ENCODE peak calls at places on chromosome 1, in five cellular contexts. N is endothelial cell of umbilical vein, H is K562, T is GM12878, W is NB4. E is an unnamed sample.

GRCh38 chr1:111139956-111140679 is at the start of the genes CEPT1 and DRAM2:
- DNase-seq in N (peak), H (peak), T (peak), W (peak), E (peak)

GRCh38 chr1:25106981-25107642 is 125.2 kb downstream of the SYF2 start:
- DNase-seq in N (no peak), H (no peak), T (no peak), W (no peak), E (no peak)

GRCh38 chr1:42480921-42481320 is 17.8 kb downstream of the CCDC30 start:
- DNase-seq in N (no peak), H (no peak), T (no peak), W (peak), E (no peak)

GRCh38 chr1:193971595-193971994 is 785.2 kb upstream of the B3GALT2 start:
- DNase-seq in N (peak), H (no peak), T (no peak), W (no peak), E (peak)

GRCh38 chr1:150282558-150282958 is 204 bp downstream of the CIART start:
- DNase-seq in N (no peak), H (no peak), T (no peak), W (no peak), E (no peak)

GRCh38 chr1:220810179-220810653 is 23.5 kb downstream of the MTARC1 start:
- DNase-seq in N (peak), H (peak), T (peak), W (peak), E (peak)

GRCh38 chr1:27605796-27606707 is 2.1 kb upstream of the AHDC1 start:
- DNase-seq in N (peak), H (peak), T (no peak), W (peak), E (peak)

GRCh38 chr1:100353073-100353801 is 931 bp downstream of the CDC14A start:
- DNase-seq in N (peak), H (no peak), T (peak), W (peak), E (no peak)

GRCh38 chr1:50620680-50621329 is 197.6 kb upstream of the DMRTA2 start:
- DNase-seq in N (peak), H (peak), T (no peak), W (peak), E (peak)

GRCh38 chr1:172177849-172178248 is 242.6 kb upstream of the C1orf105 start:
- DNase-seq in N (no peak), H (no peak), T (no peak), W (no peak), E (no peak)

GRCh38 chr1:201319631-201320030 is 36.3 kb downstream of the PKP1 start:
- DNase-seq in N (no peak), H (no peak), T (no peak), W (no peak), E (no peak)

GRCh38 chr1:193335797-193336428 is 149.5 kb upstream of the B3GALT2 start:
- DNase-seq in N (peak), H (no peak), T (no peak), W (no peak), E (no peak)

GRCh38 chr1:52032124-52032784 is 1.4 kb downstream of the KTI12 start:
- DNase-seq in N (no peak), H (peak), T (no peak), W (no peak), E (no peak)

GRCh38 chr1:11383553-11384169 is 95.3 kb upstream of the DISP3 start:
- DNase-seq in N (no peak), H (no peak), T (no peak), W (peak), E (no peak)
- TF ChIP-seq MYC in N (no peak), H (no peak), T (no peak), W (peak), E (no peak)

GRCh38 chr1:169250795-169251194 is 116.8 kb downstream of the NME7 start:
- DNase-seq in N (no peak), H (no peak), T (no peak), W (no peak), E (no peak)

GRCh38 chr1:169245706-169246105 is 121.9 kb downstream of the NME7 start:
- DNase-seq in N (no peak), H (no peak), T (no peak), W (no peak), E (no peak)

GRCh38 chr1:169250022-169250421 is 117.6 kb downstream of the NME7 start:
- DNase-seq in N (peak), H (no peak), T (no peak), W (no peak), E (no peak)
- TF ChIP-seq MYC in N (no peak), H (no peak), T (no peak), W (no peak), E (no peak)

GRCh38 chr1:239025223-239025622 is 361.1 kb upstream of the CHRM3 start:
- DNase-seq in N (no peak), H (no peak), T (peak), W (peak), E (no peak)
- TF ChIP-seq MYC in N (no peak), H (no peak), T (no peak), W (no peak), E (no peak)

GRCh38 chr1:31368611-31369107 is 4.2 kb downstream of the FABP3 start:
- DNase-seq in N (no peak), H (peak), T (no peak), W (no peak), E (no peak)
- TF ChIP-seq MYC in N (no peak), H (no peak), T (no peak), W (no peak), E (no peak)

DNA sequence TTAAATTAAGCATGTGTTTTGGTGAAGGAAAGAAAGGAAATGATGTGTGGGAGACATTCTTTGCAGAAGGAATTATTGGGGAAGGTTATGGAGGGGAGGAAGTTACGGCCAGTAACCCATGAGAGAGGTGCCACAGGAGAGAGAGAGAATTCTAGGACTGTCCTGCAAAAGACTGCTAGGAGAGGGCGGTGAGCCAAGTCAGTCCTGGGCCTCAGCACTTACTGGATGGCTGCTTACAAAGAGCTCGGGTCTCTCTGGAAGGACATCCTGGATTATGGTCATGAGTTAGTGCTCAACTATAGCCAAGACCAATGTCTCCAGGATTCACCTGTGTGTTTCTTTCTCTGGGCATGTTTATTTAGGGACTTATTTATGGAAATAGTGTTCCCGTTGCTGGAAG is 74.4 kb upstream of the HSD17B7 start:
- DNase-seq in N (peak), H (no peak), T (no peak), W (no peak), E (no peak)
- TF ChIP-seq MYC in N (no peak), H (no peak), T (no peak), W (no peak), E (no peak)

DNA sequence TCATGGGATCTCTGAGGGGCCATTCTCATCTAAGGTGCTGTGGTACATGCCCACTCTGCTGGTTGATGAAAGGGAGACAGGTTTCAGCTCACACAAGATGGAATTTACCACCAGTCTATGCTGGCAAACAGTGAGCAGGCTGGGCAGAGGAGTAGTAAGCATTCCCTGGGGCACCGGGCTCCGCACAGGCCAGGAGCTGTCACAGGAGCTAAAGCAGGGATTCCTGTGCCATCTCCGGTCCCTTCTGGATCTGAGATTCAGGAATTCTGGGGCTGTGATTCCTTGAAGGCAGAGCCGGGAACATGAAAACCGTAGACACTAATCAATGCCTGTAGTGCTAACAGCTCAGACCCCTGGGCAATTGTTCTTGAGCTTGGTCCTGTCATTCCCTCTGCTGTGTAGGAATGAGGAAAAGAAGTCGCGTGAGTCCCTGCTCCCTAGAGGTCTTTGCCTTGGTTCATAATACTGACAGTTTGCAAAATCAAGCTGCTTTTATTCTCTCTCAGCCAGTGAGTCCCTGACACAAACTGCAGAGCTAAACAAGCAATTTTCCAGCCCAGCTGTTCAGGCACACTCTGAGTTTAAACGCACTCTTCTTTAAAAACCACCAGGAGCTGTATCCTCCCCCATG is 52.5 kb downstream of the MDM4 start:
- DNase-seq in N (no peak), H (no peak), T (no peak), W (no peak), E (no peak)
- TF ChIP-seq MYC in N (no peak), H (no peak), T (no peak), W (no peak), E (no peak)

DNA sequence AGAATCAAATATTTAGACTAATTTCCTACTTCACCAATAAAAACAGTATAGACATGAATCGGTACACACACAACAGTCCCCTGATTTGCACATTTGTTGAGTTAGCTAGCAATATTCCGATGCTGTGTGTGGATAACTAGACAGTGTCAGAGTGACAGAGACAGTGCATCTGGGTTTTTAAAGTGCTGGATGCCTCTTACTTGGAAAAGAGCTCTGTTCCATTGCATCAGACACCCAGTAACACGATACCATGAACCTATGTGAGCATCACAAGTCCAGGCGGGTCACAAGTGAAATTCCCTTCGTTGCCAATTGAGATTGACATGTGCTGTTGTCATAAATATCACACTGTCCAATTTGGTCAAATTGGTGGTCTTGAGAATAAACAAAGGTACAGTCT is 82.0 kb upstream of the ESRRG start:
- DNase-seq in N (no peak), H (no peak), T (no peak), W (no peak), E (peak)
- TF ChIP-seq MYC in N (no peak), H (no peak), T (no peak), W (no peak), E (no peak)